ENCODE peak calls at places on chromosomes 16 and 17, in ten cellular contexts. U, S, N, P, B, Z, K, O, V and T are unnamed samples.

GRCh38 chr17:7192271-7192937 is 13.2 kb upstream of the ASGR1 start:
- DNase-seq in U (no peak), S (no peak), N (no peak), P (no peak), B (no peak), Z (no peak), K (no peak), O (no peak), V (no peak), T (no peak)

GRCh38 chr17:28177351-28177750 is 134.9 kb downstream of the NLK start:
- DNase-seq in U (no peak), S (no peak), N (no peak), P (no peak), B (no peak), Z (no peak), K (no peak), O (no peak), V (no peak), T (no peak)

GRCh38 chr17:76353599-76354316 is at the start of gene PRPSAP1:
- DNase-seq in U (peak), S (peak), N (peak), P (peak), B (peak), Z (peak), K (peak), O (peak), V (peak), T (peak)

GRCh38 chr17:72515291-72516065 is 394.7 kb downstream of the SOX9 start:
- DNase-seq in U (peak), S (peak), N (no peak), P (peak), B (peak), Z (peak), K (no peak), O (no peak), V (no peak), T (no peak)

GRCh38 chr16:87956169-87956770 is 5.0 kb downstream of the BANP start:
- DNase-seq in U (peak), S (no peak), N (peak), P (peak), B (peak), Z (peak), K (no peak), O (no peak), V (no peak), T (peak)

GRCh38 chr16:4936991-4937781 is at the start of gene PPL:
- DNase-seq in U (no peak), S (peak), N (no peak), P (no peak), B (peak), Z (no peak), K (no peak), O (no peak), V (no peak), T (peak)

GRCh38 chr16:90046971-90047713 is 27.9 kb upstream of the DBNDD1 start:
- DNase-seq in U (peak), S (peak), N (peak), P (peak), B (peak), Z (peak), K (no peak), O (peak), V (no peak), T (no peak)

GRCh38 chr16:3183445-3184139 is 4.4 kb upstream of the OR1F1 start:
- DNase-seq in U (no peak), S (no peak), N (no peak), P (no peak), B (no peak), Z (no peak), K (no peak), O (no peak), V (no peak), T (no peak)

GRCh38 chr16:78444-79145 is 570 bp downstream of the MPG start:
- DNase-seq in U (peak), S (peak), N (peak), P (peak), B (peak), Z (peak), K (no peak), O (no peak), V (no peak), T (peak)

GRCh38 chr16:85833540-85833914 is 34.0 kb downstream of the COX4I1 start:
- DNase-seq in U (no peak), S (no peak), N (no peak), P (no peak), B (no peak), Z (no peak), K (no peak), O (no peak), V (no peak), T (no peak)
- H3K4me3 ChIP-seq in U (no peak), S (no peak), N (no peak), P (no peak), B (no peak), Z (no peak), K (no peak), O (no peak), V (no peak), T (no peak)

GRCh38 chr17:29723283-29724047 is 100.8 kb upstream of the CORO6 start:
- DNase-seq in U (no peak), S (no peak), N (no peak), P (no peak), B (no peak), Z (no peak), K (no peak), O (no peak), V (no peak), T (no peak)
- TF ChIP-seq CTCF in U (no peak), S (no peak), N (no peak), P (no peak), B (no peak), Z (no peak), K (no peak), O (no peak), V (no peak), T (no peak)

DNA sequence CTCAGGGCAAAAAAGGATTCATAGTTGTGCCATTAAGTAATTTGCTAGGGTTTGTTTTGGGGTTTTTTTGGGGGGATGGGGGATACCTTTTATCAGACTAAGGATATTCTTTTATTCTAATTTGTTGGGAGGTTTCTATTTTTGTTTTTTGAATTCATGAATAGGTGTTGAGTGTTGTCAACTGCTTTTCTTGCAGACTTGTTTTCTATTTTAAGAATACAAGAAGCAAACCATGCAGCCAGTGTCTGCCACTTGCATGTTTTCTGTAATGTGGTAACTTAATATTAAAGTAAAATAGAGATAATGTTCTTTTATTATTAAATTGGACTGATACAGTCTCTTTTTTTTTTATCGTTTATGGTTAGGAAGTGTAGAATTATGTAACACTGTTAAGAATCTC is 49.5 kb downstream of the NFATC3 start:
- DNase-seq in U (no peak), S (no peak), N (no peak), P (no peak), B (no peak), Z (no peak), K (no peak), O (no peak), V (no peak), T (no peak)
- H3K4me3 ChIP-seq in U (no peak), S (no peak), N (no peak), P (no peak), B (no peak), Z (no peak), K (no peak), O (no peak), V (no peak), T (no peak)

GRCh38 chr17:8986295-8986694 is 20.8 kb upstream of the PIK3R5 start:
- DNase-seq in U (no peak), S (no peak), N (no peak), P (no peak), B (no peak), Z (no peak), K (no peak), O (no peak), V (no peak), T (no peak)
- TF ChIP-seq CTCF in U (no peak), S (no peak), N (no peak), P (no peak), B (no peak), Z (peak), K (peak), O (no peak), V (peak), T (peak)

GRCh38 chr16:81403208-81403600 is 41.4 kb upstream of the CMIP start:
- DNase-seq in U (no peak), S (no peak), N (no peak), P (no peak), B (no peak), Z (no peak), K (no peak), O (no peak), V (no peak), T (no peak)

GRCh38 chr16:81399909-81400308 is 44.7 kb upstream of the CMIP start:
- DNase-seq in U (no peak), S (no peak), N (no peak), P (no peak), B (no peak), Z (no peak), K (no peak), O (no peak), V (no peak), T (no peak)

GRCh38 chr16:81405702-81406113 is 38.9 kb upstream of the CMIP start:
- DNase-seq in U (peak), S (peak), N (peak), P (peak), B (peak), Z (peak), K (no peak), O (no peak), V (peak), T (peak)

GRCh38 chr16:81401035-81401950 is 43.3 kb upstream of the CMIP start:
- DNase-seq in U (peak), S (no peak), N (peak), P (peak), B (peak), Z (peak), K (no peak), O (no peak), V (peak), T (peak)

GRCh38 chr16:81403601-81404391 is 40.8 kb upstream of the CMIP start:
- DNase-seq in U (peak), S (peak), N (peak), P (peak), B (peak), Z (peak), K (peak), O (peak), V (peak), T (peak)
- H3K4me3 ChIP-seq in U (no peak), S (no peak), N (peak), P (peak), B (no peak), Z (peak), K (peak), O (peak), V (peak), T (no peak)

DNA sequence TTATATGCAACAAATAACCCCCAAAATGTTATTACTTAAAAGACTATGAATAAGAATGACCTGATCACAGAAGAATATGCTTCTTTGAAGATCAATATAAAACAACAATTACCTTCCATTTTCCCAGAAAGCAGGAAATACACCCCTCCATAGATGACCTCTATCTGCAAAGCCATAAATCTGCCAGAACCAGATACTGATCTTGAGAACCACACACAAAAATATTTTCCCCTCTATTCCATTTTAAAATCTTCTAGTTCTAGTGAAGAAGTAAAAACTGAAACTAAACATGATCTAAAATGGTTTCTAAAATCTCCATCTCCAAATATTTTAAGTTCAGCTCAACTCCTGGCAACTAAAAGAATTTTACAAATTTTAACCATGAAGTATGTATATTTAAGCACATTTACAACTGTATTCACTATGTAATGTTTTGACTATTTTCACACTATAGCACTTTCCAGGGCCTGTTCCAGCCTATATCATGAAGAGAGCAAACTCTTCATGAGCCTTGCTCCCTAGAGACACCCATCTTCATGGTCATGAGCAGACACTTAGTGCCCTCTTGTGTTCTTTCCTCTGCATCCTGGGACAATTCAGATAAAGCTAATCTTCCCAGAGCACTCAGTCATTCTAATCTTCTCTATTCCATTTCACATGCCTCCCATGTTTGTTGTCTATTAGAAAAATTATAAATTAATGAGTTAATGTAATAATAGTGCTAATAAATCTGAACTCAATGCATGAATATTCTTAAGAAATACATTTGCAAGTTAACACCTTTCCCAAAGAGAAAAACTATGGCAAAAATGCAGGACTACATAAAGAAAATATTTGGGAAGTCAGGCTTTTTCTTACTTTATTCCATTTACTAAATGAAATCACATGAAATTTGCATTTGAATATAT is 87.0 kb downstream of the HELZ start:
- DNase-seq in U (peak), S (no peak), N (peak), P (peak), B (peak), Z (peak), K (peak), O (no peak), V (no peak), T (peak)
- TF ChIP-seq CTCF in U (peak), S (peak), N (peak), P (peak), B (peak), Z (peak), K (peak), O (no peak), V (peak), T (peak)

DNA sequence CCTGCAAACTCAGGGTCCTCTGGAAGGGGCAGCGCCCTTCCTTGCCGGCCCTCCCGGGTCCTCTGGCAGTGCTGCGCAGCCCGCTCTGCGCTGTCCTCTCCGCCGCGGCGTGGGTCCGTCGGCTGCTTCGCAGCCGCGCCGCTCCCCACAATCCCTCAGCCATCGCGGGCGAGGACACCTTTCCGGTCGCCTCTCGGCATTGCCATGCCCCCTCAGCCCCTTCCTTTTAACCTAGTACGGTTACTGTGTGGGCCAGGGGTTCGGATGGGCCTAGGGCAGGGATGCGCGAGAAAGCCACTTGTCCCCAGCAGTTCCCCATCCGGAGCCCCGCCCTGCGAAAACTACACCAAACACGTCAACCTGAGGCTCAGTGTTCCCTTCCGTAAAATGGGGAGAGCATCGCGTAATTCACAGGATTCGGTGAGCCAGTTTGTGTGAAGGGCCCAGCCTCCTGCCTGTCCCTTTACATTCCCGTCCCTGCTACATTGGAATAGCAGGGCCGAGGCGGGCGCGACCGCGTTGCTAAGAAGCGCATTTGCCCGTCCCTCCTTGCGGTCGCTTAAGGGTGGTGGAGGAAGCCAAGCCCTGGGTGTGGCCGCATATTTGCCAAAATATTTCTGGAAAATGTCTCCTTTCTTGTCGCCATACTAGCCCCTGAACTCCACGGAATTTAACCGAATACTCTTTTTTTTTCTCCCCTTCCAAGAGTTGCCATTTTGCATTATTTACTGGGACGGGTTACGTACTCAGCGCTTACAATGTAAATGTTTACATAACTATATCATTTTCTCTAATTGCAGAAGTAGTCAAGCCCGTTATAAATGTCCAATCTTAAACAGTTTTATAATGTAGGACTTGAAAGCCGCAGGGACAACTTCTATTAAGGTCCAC is 13.2 kb downstream of the COPZ2 start:
- DNase-seq in U (no peak), S (peak), N (peak), P (no peak), B (peak), Z (peak), K (no peak), O (peak), V (no peak), T (peak)
- H3K4me3 ChIP-seq in U (peak), S (no peak), N (peak), P (peak), B (peak), Z (peak), K (peak), O (peak), V (peak), T (peak)

DNA sequence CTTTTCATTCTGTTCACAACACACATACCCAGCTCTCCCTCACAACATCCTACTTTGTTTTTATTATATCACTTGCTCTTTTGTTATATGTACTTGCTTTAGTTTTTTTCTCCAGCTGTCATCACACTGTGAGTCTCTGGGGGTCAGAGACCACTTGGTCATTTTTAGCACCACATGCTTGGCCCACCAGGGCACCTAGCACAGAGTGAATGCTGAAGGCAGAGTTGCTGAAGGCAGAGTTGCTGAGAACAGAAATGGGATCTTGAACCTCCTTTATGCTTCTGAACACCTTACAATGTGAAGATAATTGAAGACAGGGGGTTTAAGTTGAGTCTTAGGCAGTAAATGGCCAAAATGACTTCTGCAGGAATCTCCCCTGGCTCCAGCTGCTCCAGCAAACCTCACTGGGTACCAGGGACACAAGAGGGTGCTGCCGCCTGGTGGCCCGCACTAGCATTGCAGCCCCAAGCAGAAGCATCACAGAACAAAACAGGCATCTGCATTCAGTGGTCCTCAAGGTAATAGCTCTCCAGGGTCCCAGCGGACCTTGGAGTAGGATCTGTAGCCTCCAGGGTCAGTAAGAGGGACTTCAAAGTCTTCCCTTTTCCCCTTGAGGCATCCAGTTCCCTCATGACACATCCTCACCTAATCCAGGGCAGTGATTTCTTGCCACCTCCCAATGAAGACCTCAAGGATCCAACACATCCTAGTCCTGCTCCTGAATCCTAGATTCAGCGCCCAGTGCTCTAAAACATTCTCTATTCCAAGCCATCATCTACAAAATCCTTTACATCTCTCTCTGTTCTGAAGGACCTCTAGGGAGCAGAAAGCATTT is 1972.6 kb downstream of the TP53TG3F start:
- DNase-seq in U (no peak), S (peak), N (no peak), P (no peak), B (no peak), Z (no peak), K (no peak), O (no peak), V (no peak), T (peak)
- TF ChIP-seq CTCF in U (peak), S (peak), N (peak), P (no peak), B (peak), Z (peak), K (peak), O (no peak), V (peak), T (peak)